ENCODE peak calls at places on chromosomes 13 and 19, in eight cellular contexts. W is CD4-positive, CD25-positive, alpha-beta regulatory T cell; N is pancreas; D is heart left ventricle; V is thoracic aorta; Y is left lung; S is fibroblast of lung; T is heart right ventricle. I is an unnamed sample.

GRCh38 chr13:105991622-105992254 is 543.7 kb downstream of the EFNB2 start:
- DNase-seq in Y (no peak), S (peak; percentile 83), V (no peak), T (no peak), N (peak; percentile 83), W (no peak), D (no peak), I (no peak)

GRCh38 chr19:17920527-17920926 is 12.3 kb upstream of the CCDC124 start:
- DNase-seq in W (no peak), N (no peak), Y (no peak), D (no peak), T (no peak), V (no peak), S (no peak), I (no peak)

GRCh38 chr13:22050951-22051563 is 380.2 kb downstream of the FGF9 start:
- DNase-seq in W (no peak), Y (no peak), D (no peak), N (no peak), T (no peak), S (no peak), V (no peak), I (no peak)

GRCh38 chr13:77969299-77969698 is 50.7 kb upstream of the EDNRB start:
- DNase-seq in D (no peak), W (no peak), N (no peak), V (no peak), S (no peak), T (no peak), Y (no peak), I (no peak)

GRCh38 chr13:106612688-106613087 is 44.8 kb upstream of the ARGLU1 start:
- DNase-seq in D (peak; percentile 71), S (peak; percentile 61), T (peak; percentile 56), N (no peak), Y (no peak), V (no peak), W (no peak), I (no peak)

GRCh38 chr13:35014606-35015005 is 72.5 kb downstream of the NBEA start:
- DNase-seq in T (no peak), W (no peak), V (no peak), S (no peak), D (no peak), N (no peak), Y (no peak), I (no peak)

GRCh38 chr13:113548778-113549621 is 35.6 kb upstream of the TFDP1 start:
- DNase-seq in W (no peak), N (no peak), S (no peak), T (no peak), V (no peak), D (no peak), Y (peak; percentile 29), I (no peak)

GRCh38 chr19:42450314-42450934 is 7.7 kb upstream of the CXCL17 start:
- DNase-seq in T (peak; percentile 48), N (peak; percentile 85), Y (peak; percentile 74), D (peak; percentile 89), S (peak; percentile 87), W (peak; percentile 90), V (peak; percentile 51), I (peak; percentile 97)

GRCh38 chr13:36774895-36775294 is 44.1 kb upstream of the RFXAP start:
- DNase-seq in S (no peak), N (no peak), W (no peak), Y (no peak), V (no peak), D (no peak), T (no peak), I (no peak)

GRCh38 chr19:41937976-41938375 is 9.7 kb upstream of the ERFL start:
- DNase-seq in V (no peak), N (no peak), D (no peak), W (no peak), T (no peak), Y (no peak), S (no peak), I (no peak)

GRCh38 chr19:3403489-3404323 is 37.3 kb downstream of the NFIC start:
- DNase-seq in S (peak; percentile 99), D (peak; percentile 96), T (peak; percentile 90), W (no peak), N (peak; percentile 97), V (peak; percentile 93), Y (peak; percentile 87), I (no peak)

GRCh38 chr19:1883784-1884183 is 1.5 kb downstream of the ABHD17A start:
- DNase-seq in D (no peak), S (no peak), Y (no peak), W (no peak), N (no peak), T (no peak), V (no peak), I (no peak)

GRCh38 chr13:64075543-64076271 is 2660.1 kb upstream of the PCDH20 start:
- DNase-seq in W (no peak), S (no peak), Y (no peak), T (no peak), V (no peak), D (peak; percentile 19), N (no peak), I (no peak)

GRCh38 chr19:29625316-29625715 is 19.2 kb downstream of the POP4 start:
- DNase-seq in D (no peak), W (no peak), N (peak; percentile 32), T (no peak), V (no peak), S (no peak), Y (no peak), I (no peak)

GRCh38 chr19:2059422-2060201 is 8.6 kb upstream of the MKNK2 start:
- DNase-seq in D (peak; percentile 74), N (peak; percentile 82), V (no peak), Y (peak; percentile 89), W (no peak), S (peak; percentile 89), T (peak; percentile 67), I (no peak)

GRCh38 chr19:43786665-43787064 is 5.9 kb upstream of the KCNN4 start:
- DNase-seq in S (no peak), Y (no peak), T (no peak), V (no peak), D (no peak), W (no peak), N (no peak), I (no peak)

GRCh38 chr19:13036366-13036976 is 41.2 kb downstream of the NFIX start:
- DNase-seq in V (no peak), T (no peak), N (no peak), Y (peak; percentile 79), S (no peak), W (no peak), D (peak; percentile 54), I (no peak)
- H3K4me1 ChIP-seq in V (peaks cover 100% of the 10 kb centered on the region), T (peaks cover 97% of the 10 kb centered on the region), N (peaks cover 45% of the 10 kb centered on the region), Y (peaks cover 85% of the 10 kb centered on the region), S (peaks cover 49% of the 10 kb centered on the region), W (no peaks in the 10 kb centered on the region), D (peaks cover 98% of the 10 kb centered on the region), I (no peaks in the 10 kb centered on the region)

GRCh38 chr13:41821195-41821594 is 139.7 kb downstream of the VWA8 start:
- DNase-seq in D (no peak), W (no peak), V (no peak), N (no peak), Y (no peak), S (no peak), T (no peak), I (no peak)

GRCh38 chr13:41822560-41822959 is 138.3 kb downstream of the VWA8 start:
- DNase-seq in W (no peak), Y (no peak), V (no peak), T (no peak), N (no peak), S (no peak), D (no peak), I (no peak)

GRCh38 chr13:41823486-41823885 is 137.4 kb downstream of the VWA8 start:
- DNase-seq in Y (no peak), D (no peak), V (no peak), W (no peak), T (no peak), N (no peak), S (no peak), I (no peak)

GRCh38 chr13:41827507-41828213 is 133.2 kb downstream of the VWA8 start:
- DNase-seq in S (peak; percentile 95), V (peak; percentile 7), W (no peak), N (no peak), Y (no peak), D (no peak), T (no peak), I (no peak)

DNA sequence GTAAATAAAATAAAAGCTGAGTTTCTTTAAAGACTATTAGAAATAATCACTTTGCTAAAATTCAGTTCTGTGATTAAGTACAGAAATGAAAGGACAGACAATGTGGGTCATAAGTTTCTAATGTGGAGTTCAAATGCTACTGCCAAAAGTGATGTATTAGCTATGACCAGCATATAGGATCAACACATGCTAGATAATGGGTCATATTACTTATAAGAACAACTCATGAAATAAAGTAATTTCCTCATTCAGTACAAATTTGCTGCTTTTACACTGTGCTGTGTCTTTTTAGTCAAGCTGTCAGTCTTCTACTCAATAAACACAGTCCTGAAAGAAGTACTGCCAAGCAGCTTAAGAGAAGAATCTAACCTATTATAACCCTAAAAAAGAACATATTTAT is 135.2 kb downstream of the VWA8 start:
- DNase-seq in D (no peak), T (no peak), Y (no peak), V (no peak), S (peak; percentile 62), N (no peak), W (no peak), I (no peak)
- H3K4me1 ChIP-seq in D (peaks cover 18% of the 10 kb centered on the region), T (peaks cover 11% of the 10 kb centered on the region), Y (no peaks in the 10 kb centered on the region), V (peaks cover 18% of the 10 kb centered on the region), S (peaks cover 8% of the 10 kb centered on the region), N (no peaks in the 10 kb centered on the region), W (no peaks in the 10 kb centered on the region), I (no peaks in the 10 kb centered on the region)

DNA sequence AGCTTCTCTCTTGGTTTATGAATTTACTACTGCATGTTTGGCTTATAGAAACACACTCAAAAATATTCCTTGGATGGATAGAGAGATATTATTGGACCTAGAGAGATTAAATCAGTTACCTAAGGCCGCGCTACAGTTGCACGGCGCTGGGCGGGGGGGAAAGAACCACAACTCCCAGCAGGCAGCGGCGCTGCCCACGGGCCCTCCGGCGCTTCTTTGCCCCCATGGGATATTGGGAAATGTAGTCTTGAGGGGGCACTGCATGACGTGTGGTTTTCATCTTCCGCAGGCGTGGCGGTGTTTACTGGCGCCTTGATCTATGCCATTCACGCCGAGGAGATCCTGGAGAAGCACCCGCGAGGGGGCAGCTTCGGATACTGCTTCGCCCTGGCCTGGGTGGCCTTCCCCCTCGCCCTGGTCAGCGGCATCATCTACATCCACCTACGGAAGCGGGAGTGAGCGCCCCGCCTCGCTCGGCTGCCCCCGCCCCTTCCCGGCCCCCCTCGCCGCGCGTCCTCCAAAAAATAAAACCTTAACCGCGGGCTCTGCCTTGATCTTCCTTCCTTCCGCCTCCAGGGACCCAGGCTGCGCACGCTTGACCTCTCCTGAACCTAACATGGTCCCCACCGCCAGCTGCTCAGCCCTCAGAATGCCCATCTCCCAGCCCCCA is 4.8 kb downstream of the EMP3 start:
- DNase-seq in N (peak; percentile 83), D (peak; percentile 86), V (no peak), Y (peak; percentile 82), W (peak; percentile 90), S (no peak), T (peak; percentile 74), I (no peak)
- H3K4me1 ChIP-seq in N (peaks cover 8% of the 10 kb centered on the region), D (peaks cover 58% of the 10 kb centered on the region), V (peaks cover 44% of the 10 kb centered on the region), Y (peaks cover 95% of the 10 kb centered on the region), W (peaks cover 81% of the 10 kb centered on the region), S (peaks cover 27% of the 10 kb centered on the region), T (peaks cover 30% of the 10 kb centered on the region), I (peaks cover 3% of the 10 kb centered on the region)

DNA sequence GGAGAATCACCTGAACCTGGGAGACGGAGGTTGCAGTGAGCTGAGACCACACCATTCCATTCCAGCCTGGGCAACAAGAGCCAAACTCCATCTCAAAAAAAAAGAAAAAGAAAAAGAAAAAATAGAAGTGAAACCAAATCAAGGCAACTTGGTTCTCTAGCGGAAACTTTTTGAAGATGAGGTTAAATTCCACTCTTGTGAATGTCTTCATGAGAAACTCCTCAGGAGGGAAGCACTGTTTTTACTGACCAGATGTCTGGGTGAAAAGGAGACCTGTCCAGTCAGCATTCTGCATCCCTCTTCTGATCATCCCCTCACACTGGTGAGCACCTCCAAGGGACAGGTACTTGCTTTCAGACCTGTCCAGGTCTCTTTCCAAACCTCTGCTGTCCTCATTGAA is 15.8 kb downstream of the BRD4 start:
- DNase-seq in D (no peak), N (no peak), S (no peak), T (no peak), Y (no peak), W (no peak), V (no peak), I (no peak)
- H3K4me1 ChIP-seq in D (peaks cover 90% of the 10 kb centered on the region), N (peaks cover 47% of the 10 kb centered on the region), S (peaks cover 39% of the 10 kb centered on the region), T (peaks cover 78% of the 10 kb centered on the region), Y (peaks cover 98% of the 10 kb centered on the region), W (peaks cover 85% of the 10 kb centered on the region), V (peaks cover 93% of the 10 kb centered on the region), I (peaks cover 2% of the 10 kb centered on the region)

I was measured in iPS DF 6.9.